ENCODE peak calls at places on chromosomes 4 and X, in six cellular contexts. L, O, R, F, M and N are unnamed samples.

GRCh38 chrX:17654116-17654515 is 83.2 kb upstream of the SCML1 start:
- DNase-seq in L (no peak), O (no peak), R (no peak), F (no peak), M (no peak), N (no peak)

GRCh38 chr4:37389967-37390580 is 145.5 kb downstream of the NWD2 start:
- DNase-seq in L (peak), O (no peak), R (peak), F (no peak), M (peak), N (peak)

GRCh38 chrX:18026171-18026570 is 165.1 kb upstream of the RAI2 start:
- DNase-seq in L (no peak), O (no peak), R (no peak), F (no peak), M (no peak), N (no peak)

GRCh38 chr4:144732584-144733130 is 86.7 kb downstream of the HHIP start:
- DNase-seq in L (peak), O (no peak), R (peak), F (no peak), M (no peak), N (no peak)

GRCh38 chr4:106048250-106048931 is 153.1 kb downstream of the NPNT start:
- DNase-seq in L (peak), O (no peak), R (peak), F (no peak), M (no peak), N (peak)

GRCh38 chrX:150202641-150203248 is 160.4 kb upstream of the MAMLD1 start:
- DNase-seq in L (peak), O (no peak), R (peak), F (no peak), M (peak), N (no peak)

GRCh38 chrX:125150231-125150630 is 169.4 kb upstream of the TEX13C start:
- DNase-seq in L (peak), O (no peak), R (peak), F (no peak), M (no peak), N (no peak)

GRCh38 chrX:1903380-1903935 is 288.6 kb downstream of the ASMT start:
- DNase-seq in L (peak), O (no peak), R (no peak), F (no peak), M (no peak), N (no peak)

GRCh38 chr4:184298255-184298654 is 80.6 kb upstream of the ENPP6 start:
- DNase-seq in L (no peak), O (no peak), R (no peak), F (no peak), M (no peak), N (no peak)

GRCh38 chr4:64911846-64912245 is 502.6 kb upstream of the TECRL start:
- DNase-seq in L (no peak), O (peak), R (no peak), F (peak), M (no peak), N (peak)

GRCh38 chr4:127503111-127503510 is 129.6 kb upstream of the INTU start:
- DNase-seq in L (no peak), O (no peak), R (peak), F (peak), M (no peak), N (peak)

GRCh38 chr4:17578482-17578891 is 1.5 kb downstream of the LAP3 start:
- DNase-seq in L (peak), O (no peak), R (peak), F (no peak), M (no peak), N (no peak)

GRCh38 chr4:141871086-141871485 is 234.7 kb downstream of the IL15 start:
- DNase-seq in L (peak), O (no peak), R (peak), F (no peak), M (no peak), N (no peak)

DNA sequence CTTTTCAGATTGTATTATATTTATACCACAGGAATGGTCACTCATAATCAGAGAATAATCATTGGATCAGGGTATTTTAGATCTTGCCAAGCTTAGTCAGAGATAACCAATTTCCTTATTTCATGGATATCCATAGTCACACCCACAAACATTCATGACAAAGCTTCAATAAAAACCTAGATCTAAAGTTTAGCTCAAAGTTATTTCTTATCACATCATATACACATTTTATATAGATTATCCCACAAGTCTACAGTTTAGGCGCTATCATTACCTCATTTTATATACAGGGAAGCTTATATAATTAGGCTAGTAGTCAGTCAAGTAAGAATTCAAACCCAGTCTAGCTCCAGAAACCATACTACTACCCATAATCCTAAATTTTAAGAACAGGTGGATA is 82.3 kb downstream of the SLC10A7 start:
- DNase-seq in L (no peak), O (no peak), R (no peak), F (no peak), M (no peak), N (no peak)
- H3K9ac ChIP-seq in L (no peak), O (no peak), R (no peak), F (no peak), M (no peak), N (no peak)

GRCh38 chr4:11535333-11535732 is 106.6 kb upstream of the HS3ST1 start:
- DNase-seq in L (no peak), O (no peak), R (no peak), F (no peak), M (no peak), N (no peak)
- H3K18ac ChIP-seq in L (no peak), O (no peak), R (no peak), F (no peak), M (no peak), N (no peak)

GRCh38 chrX:22424141-22424915 is 151.6 kb downstream of the CBLL2 start:
- DNase-seq in L (no peak), O (no peak), R (no peak), F (no peak), M (no peak), N (no peak)
- H2AFZ ChIP-seq in L (no peak), O (no peak), R (no peak), F (no peak), M (no peak), N (no peak)

GRCh38 chr4:78609580-78609979 is 58.0 kb downstream of the ANXA3 start:
- DNase-seq in L (no peak), O (no peak), R (no peak), F (no peak), M (no peak), N (no peak)

GRCh38 chr4:78610546-78611214 is 59.1 kb downstream of the ANXA3 start:
- DNase-seq in L (peak), O (no peak), R (peak), F (no peak), M (no peak), N (no peak)

GRCh38 chr4:78612398-78613005 is 60.9 kb downstream of the ANXA3 start:
- DNase-seq in L (peak), O (no peak), R (peak), F (no peak), M (no peak), N (no peak)

GRCh38 chr4:78608684-78609083 is 57.1 kb downstream of the ANXA3 start:
- DNase-seq in L (no peak), O (no peak), R (no peak), F (no peak), M (no peak), N (no peak)

DNA sequence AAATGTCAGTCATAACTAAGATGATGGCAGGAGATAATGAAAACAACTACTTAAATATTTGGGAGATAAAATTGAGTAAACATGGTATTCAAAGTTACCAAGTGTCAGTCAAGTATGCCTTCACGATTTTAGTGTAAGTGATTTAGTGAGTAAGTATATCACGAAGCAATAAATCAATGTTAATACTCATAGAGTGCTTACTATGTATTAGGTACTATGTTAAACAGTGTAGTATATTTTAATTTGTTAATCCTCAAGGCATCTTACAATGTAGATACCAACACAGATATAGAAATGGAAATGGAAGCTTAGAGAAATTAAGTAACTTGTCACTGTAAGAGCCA is 59.6 kb downstream of the ANXA3 start:
- DNase-seq in L (no peak), O (no peak), R (no peak), F (no peak), M (no peak), N (no peak)
- H3K9ac ChIP-seq in L (no peak), O (no peak), R (no peak), F (no peak), M (no peak), N (no peak)